ENCODE peak calls at places on chromosome 9, in four cellular contexts. C is suprapubic skin; O is stimulated activated CD4-positive, alpha-beta T cell treated with anti-CD3 and anti-CD28 coated beads, Interleukin-1b, Interleukin-23, amount 100 ng/mL, for 24 hours; F is pons. W is an unnamed sample.

GRCh38 chr9:30775236-30775635 is 1609.2 kb upstream of the ACO1 start:
- DNase-seq in C (no peak), O (no peak), F (no peak), W (no peak)

GRCh38 chr9:35380016-35380415 is 109.9 kb upstream of the RUSC2 start:
- DNase-seq in C (no peak), O (no peak), F (no peak), W (no peak)

GRCh38 chr9:112361602-112362001 is 18.3 kb upstream of the HSDL2 start:
- DNase-seq in C (no peak), O (no peak), F (peak), W (no peak)

GRCh38 chr9:91945277-91946074 is 4.6 kb downstream of the ROR2 start:
- DNase-seq in C (no peak), O (no peak), F (no peak), W (no peak)

GRCh38 chr9:15231788-15232635 is 75.0 kb downstream of the TTC39B start:
- DNase-seq in C (no peak), O (no peak), F (no peak), W (no peak)

GRCh38 chr9:89387970-89388867 is 69.9 kb downstream of the SECISBP2 start:
- DNase-seq in C (peak), O (no peak), F (peak), W (peak)

GRCh38 chr9:14627513-14627912 is 65.7 kb downstream of the ZDHHC21 start:
- DNase-seq in C (no peak), O (no peak), F (peak), W (no peak)

GRCh38 chr9:91799113-91799735 is 150.8 kb downstream of the ROR2 start:
- DNase-seq in C (peak), O (no peak), F (no peak), W (no peak)

GRCh38 chr9:127035423-127035822 is 87.0 kb downstream of the ANGPTL2 start:
- DNase-seq in C (no peak), O (no peak), F (no peak), W (no peak)

GRCh38 chr9:34986541-34987047 is 3.0 kb upstream of the DNAJB5 start:
- DNase-seq in C (no peak), O (no peak), F (peak), W (peak)

W was measured in SIG-M5.